ENCODE peak calls at places on chromosomes 11 and 22, in nine cellular contexts. One of them, this sample, is unnamed.

GRCh38 chr22:31039393-31039792 is 41.7 kb upstream of the SMTN start:
- DNase-seq in Panc1: no peak
- DNase-seq in DMS53: no peak
- DNase-seq in adrenal gland: peak; percentile 29
- DNase-seq in AG08395: peak; percentile 80
- DNase-seq in HCEC 1CT: peak; percentile 77
- DNase-seq in NB4: no peak
- DNase-seq in neural crest cell: no peak
- DNase-seq in A172: no peak
- DNase-seq in this sample: no peak

GRCh38 chr22:38921801-38922200 is 35.6 kb upstream of the APOBEC3A start:
- DNase-seq in neural crest cell: no peak
- DNase-seq in A172: no peak
- DNase-seq in HCEC 1CT: no peak
- DNase-seq in DMS53: peak; percentile 15
- DNase-seq in AG08395: no peak
- DNase-seq in adrenal gland: no peak
- DNase-seq in NB4: peak; percentile 15
- DNase-seq in Panc1: no peak
- DNase-seq in this sample: no peak

GRCh38 chr11:108206171-108206570 is 16.3 kb downstream of the NPAT start:
- DNase-seq in adrenal gland: no peak
- DNase-seq in A172: no peak
- DNase-seq in AG08395: no peak
- DNase-seq in neural crest cell: no peak
- DNase-seq in HCEC 1CT: no peak
- DNase-seq in Panc1: no peak
- DNase-seq in NB4: no peak
- DNase-seq in DMS53: no peak
- DNase-seq in this sample: no peak

GRCh38 chr22:22026157-22026831 is 43.7 kb upstream of the TOP3B start:
- DNase-seq in HCEC 1CT: no peak
- DNase-seq in neural crest cell: no peak
- DNase-seq in A172: no peak
- DNase-seq in AG08395: no peak
- DNase-seq in NB4: no peak
- DNase-seq in adrenal gland: no peak
- DNase-seq in DMS53: no peak
- DNase-seq in Panc1: no peak
- DNase-seq in this sample: no peak

GRCh38 chr11:27312110-27312509 is 50.9 kb downstream of the CCDC34 start:
- DNase-seq in Panc1: no peak
- DNase-seq in NB4: no peak
- DNase-seq in A172: no peak
- DNase-seq in adrenal gland: no peak
- DNase-seq in DMS53: no peak
- DNase-seq in neural crest cell: no peak
- DNase-seq in HCEC 1CT: no peak
- DNase-seq in AG08395: no peak
- DNase-seq in this sample: no peak

GRCh38 chr22:41352058-41352457 is 29.7 kb upstream of the TEF start:
- DNase-seq in adrenal gland: no peak
- DNase-seq in HCEC 1CT: peak; percentile 42
- DNase-seq in NB4: no peak
- DNase-seq in AG08395: peak; percentile 85
- DNase-seq in A172: peak; percentile 44
- DNase-seq in neural crest cell: no peak
- DNase-seq in DMS53: peak; percentile 73
- DNase-seq in Panc1: peak; percentile 15
- DNase-seq in this sample: no peak

GRCh38 chr22:19430890-19431541 is 517 bp downstream of the HIRA start:
- DNase-seq in A172: no peak
- DNase-seq in DMS53: peak; percentile 49
- DNase-seq in NB4: peak; percentile 60
- DNase-seq in adrenal gland: peak; percentile 40
- DNase-seq in neural crest cell: peak; percentile 38
- DNase-seq in AG08395: no peak
- DNase-seq in HCEC 1CT: no peak
- DNase-seq in Panc1: no peak
- DNase-seq in this sample: peak; percentile 36

GRCh38 chr11:93740802-93741093 is 547 bp downstream of the TAF1D start:
- DNase-seq in AG08395: peak; percentile 64
- DNase-seq in HCEC 1CT: peak; percentile 67
- DNase-seq in A172: peak; percentile 27
- DNase-seq in Panc1: no peak
- DNase-seq in adrenal gland: peak; percentile 64
- DNase-seq in neural crest cell: peak; percentile 22
- DNase-seq in DMS53: peak; percentile 88
- DNase-seq in NB4: peak; percentile 84
- DNase-seq in this sample: peak; percentile 54

GRCh38 chr11:112655386-112655785 is 305.8 kb upstream of the NCAM1 start:
- DNase-seq in A172: peak; percentile 49
- DNase-seq in neural crest cell: no peak
- DNase-seq in adrenal gland: peak; percentile 72
- DNase-seq in NB4: no peak
- DNase-seq in AG08395: peak; percentile 75
- DNase-seq in DMS53: peak; percentile 20
- DNase-seq in HCEC 1CT: peak; percentile 82
- DNase-seq in Panc1: no peak
- DNase-seq in this sample: peak; percentile 68

GRCh38 chr22:49756201-49756600 is 71.5 kb downstream of the BRD1 start:
- DNase-seq in adrenal gland: no peak
- DNase-seq in NB4: no peak
- DNase-seq in DMS53: no peak
- DNase-seq in AG08395: no peak
- DNase-seq in A172: no peak
- DNase-seq in HCEC 1CT: no peak
- DNase-seq in neural crest cell: no peak
- DNase-seq in Panc1: no peak
- DNase-seq in this sample: no peak

This sample was measured in thyroid gland.